ENCODE peak calls at places on chromosomes 2 and 18, in seven cellular contexts. I is uterus, S is fibroblast of lung, E is cardiac muscle cell, T is lower lobe of right lung, W is dorsolateral prefrontal cortex, O is OCI-LY7. L is an unnamed sample.

GRCh38 chr2:18455256-18455862 is 105.1 kb downstream of the RDH14 start:
- DNase-seq in I (no peak), S (peak; percentile 84), E (peak; percentile 70), T (no peak), W (no peak), O (no peak), L (no peak)

GRCh38 chr18:75127143-75128021 is 81.6 kb downstream of the PTGR3 start:
- DNase-seq in I (no peak), S (peak; percentile 8), E (no peak), T (no peak), W (no peak), O (no peak), L (no peak)

GRCh38 chr2:219492575-219492974 is 6.1 kb upstream of the GMPPA start:
- DNase-seq in I (no peak), S (no peak), E (no peak), T (no peak), W (no peak), O (no peak), L (no peak)

GRCh38 chr2:241666627-241667400 is 19.8 kb downstream of the DTYMK start:
- DNase-seq in I (no peak), S (peak; percentile 68), E (peak; percentile 20), T (no peak), W (no peak), O (no peak), L (no peak)

GRCh38 chr2:133139847-133140533 is 428.3 kb downstream of the NCKAP5 start:
- DNase-seq in I (no peak), S (no peak), E (no peak), T (no peak), W (no peak), O (no peak), L (peak; percentile 27)

GRCh38 chr18:73774836-73775509 is 372.7 kb downstream of the FBXO15 start:
- DNase-seq in I (peak; percentile 23), S (no peak), E (no peak), T (no peak), W (no peak), O (no peak), L (no peak)

GRCh38 chr2:173037245-173038106 is 38.2 kb upstream of the MAP3K20 start:
- DNase-seq in I (peak; percentile 34), S (peak; percentile 17), E (peak; percentile 83), T (no peak), W (no peak), O (no peak), L (no peak)

GRCh38 chr2:109384308-109385271 is 229.2 kb downstream of the SEPTIN10 start:
- DNase-seq in I (peak; percentile 12), S (no peak), E (no peak), T (no peak), W (no peak), O (no peak), L (no peak)

GRCh38 chr2:229714736-229715541 is 584 bp upstream of the DNER start:
- DNase-seq in I (peak; percentile 22), S (peak; percentile 72), E (peak; percentile 78), T (peak; percentile 68), W (peak; percentile 47), O (no peak), L (no peak)

GRCh38 chr2:189370719-189371118 is 70.6 kb upstream of the WDR75 start:
- DNase-seq in I (no peak), S (peak; percentile 81), E (peak; percentile 67), T (no peak), W (no peak), O (no peak), L (no peak)

GRCh38 chr18:53117851-53118250 is 777.9 kb downstream of the DCC start:
- DNase-seq in I (no peak), S (no peak), E (no peak), T (no peak), W (no peak), O (no peak), L (no peak)

GRCh38 chr2:181426687-181427086 is 30.5 kb upstream of the ITGA4 start:
- DNase-seq in I (no peak), S (no peak), E (no peak), T (no peak), W (no peak), O (no peak), L (no peak)

GRCh38 chr2:176124358-176125214 is 2.1 kb downstream of the HOXD9 start:
- DNase-seq in I (peak; percentile 35), S (no peak), E (no peak), T (no peak), W (no peak), O (no peak), L (no peak)

GRCh38 chr18:56146565-56146964 is 491.8 kb downstream of the TXNL1 start:
- DNase-seq in I (no peak), S (peak; percentile 51), E (no peak), T (no peak), W (no peak), O (no peak), L (no peak)

GRCh38 chr2:100285691-100286090 is 36.6 kb downstream of the LONRF2 start:
- DNase-seq in I (peak; percentile 63), S (peak; percentile 93), E (peak; percentile 75), T (no peak), W (no peak), O (no peak), L (no peak)

GRCh38 chr2:19120941-19121750 is 237.3 kb downstream of the OSR1 start:
- DNase-seq in I (no peak), S (peak; percentile 92), E (peak; percentile 93), T (no peak), W (no peak), O (no peak), L (no peak)

GRCh38 chr2:152694161-152694661 is 23.1 kb downstream of the PRPF40A start:
- DNase-seq in I (no peak), S (peak; percentile 90), E (peak; percentile 60), T (no peak), W (no peak), O (peak; percentile 3), L (no peak)

GRCh38 chr2:174004900-174005605 is 39.9 kb upstream of the SP3 start:
- DNase-seq in I (peak; percentile 46), S (peak; percentile 91), E (peak; percentile 84), T (no peak), W (no peak), O (no peak), L (no peak)

GRCh38 chr2:50672286-50672685 is 359.6 kb downstream of the NRXN1 start:
- DNase-seq in I (no peak), S (peak; percentile 36), E (no peak), T (no peak), W (no peak), O (no peak), L (no peak)

GRCh38 chr18:74457043-74457742 is at the start of gene DIPK1C:
- DNase-seq in I (no peak), S (no peak), E (no peak), T (no peak), W (no peak), O (no peak), L (no peak)

DNA sequence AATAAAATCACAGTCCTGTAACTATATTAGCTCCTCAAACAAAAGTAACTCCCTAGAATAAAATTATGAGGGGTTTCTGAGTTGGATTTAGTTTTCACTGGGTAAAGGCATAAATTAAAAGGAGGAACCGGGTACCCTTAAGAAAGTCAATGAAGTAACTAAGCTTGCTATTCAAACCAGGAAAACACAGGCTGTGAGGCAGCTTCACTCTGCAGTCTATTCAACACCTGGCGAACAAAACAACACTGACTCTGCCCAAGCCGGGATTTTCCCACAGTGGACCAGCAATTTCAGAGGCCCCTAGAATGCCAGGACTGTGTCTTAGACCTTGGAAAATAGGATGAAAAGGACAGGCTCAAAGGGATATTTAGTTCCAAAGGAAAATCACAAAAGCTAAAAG is 24.6 kb upstream of the CREB1 start:
- DNase-seq in I (no peak), S (no peak), E (no peak), T (no peak), W (no peak), O (no peak), L (no peak)
- H3K27ac ChIP-seq in I (peak overlapping the region; percentile 34), S (peak overlapping the region; percentile 65), E (peak overlapping the region; percentile 59), T (peak overlapping the region; percentile 24), W (no peak overlapping the region), O (no peak overlapping the region), L (no peak overlapping the region)

DNA sequence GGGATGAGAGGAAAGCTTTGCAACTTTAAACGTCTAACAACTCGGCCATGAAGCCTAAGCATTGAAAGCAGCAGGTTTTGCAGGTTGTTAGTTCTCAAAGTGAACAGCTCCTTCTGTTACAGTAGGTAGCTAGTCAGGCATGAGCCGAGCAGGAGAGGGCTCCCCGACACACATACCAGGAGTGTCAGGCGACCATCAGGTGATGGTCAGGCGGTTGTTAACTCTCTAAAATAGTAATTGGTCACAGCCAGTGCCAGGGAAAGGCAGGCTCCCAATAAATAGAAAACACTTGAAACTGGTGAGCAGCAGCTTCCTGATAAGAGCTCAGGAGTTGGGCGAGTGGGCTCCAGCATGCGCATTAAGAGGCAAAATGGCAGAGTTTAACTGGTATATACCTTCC is 53.5 kb upstream of the DAPL1 start:
- DNase-seq in I (no peak), S (no peak), E (no peak), T (no peak), W (no peak), O (no peak), L (no peak)
- H3K27ac ChIP-seq in I (no peak overlapping the region), S (no peak overlapping the region), E (no peak overlapping the region), T (no peak overlapping the region), W (no peak overlapping the region), O (no peak overlapping the region), L (no peak overlapping the region)

DNA sequence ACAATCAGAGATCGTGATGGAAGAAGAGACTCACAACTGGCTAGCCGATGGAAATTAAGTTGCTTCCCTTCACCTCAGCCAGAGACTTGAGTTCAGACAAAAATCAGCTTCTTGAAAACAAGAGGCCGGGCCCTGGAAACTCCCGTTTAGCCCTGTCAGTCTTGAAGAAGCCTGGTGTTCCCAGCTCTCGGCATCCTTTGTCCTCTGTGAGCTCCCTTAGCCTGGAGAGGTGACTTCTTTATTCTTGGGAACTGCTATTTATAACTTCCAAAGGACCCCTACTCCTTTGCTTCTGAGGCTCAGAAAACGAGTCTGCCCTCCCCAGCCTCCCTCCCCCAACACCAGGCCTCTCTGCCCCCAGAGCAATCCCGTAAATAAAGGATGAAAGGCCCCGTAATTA is 282.7 kb downstream of the MYCN start:
- DNase-seq in I (no peak), S (no peak), E (no peak), T (no peak), W (no peak), O (no peak), L (no peak)
- H3K27ac ChIP-seq in I (no peak overlapping the region), S (no peak overlapping the region), E (no peak overlapping the region), T (no peak overlapping the region), W (no peak overlapping the region), O (no peak overlapping the region), L (no peak overlapping the region)

DNA sequence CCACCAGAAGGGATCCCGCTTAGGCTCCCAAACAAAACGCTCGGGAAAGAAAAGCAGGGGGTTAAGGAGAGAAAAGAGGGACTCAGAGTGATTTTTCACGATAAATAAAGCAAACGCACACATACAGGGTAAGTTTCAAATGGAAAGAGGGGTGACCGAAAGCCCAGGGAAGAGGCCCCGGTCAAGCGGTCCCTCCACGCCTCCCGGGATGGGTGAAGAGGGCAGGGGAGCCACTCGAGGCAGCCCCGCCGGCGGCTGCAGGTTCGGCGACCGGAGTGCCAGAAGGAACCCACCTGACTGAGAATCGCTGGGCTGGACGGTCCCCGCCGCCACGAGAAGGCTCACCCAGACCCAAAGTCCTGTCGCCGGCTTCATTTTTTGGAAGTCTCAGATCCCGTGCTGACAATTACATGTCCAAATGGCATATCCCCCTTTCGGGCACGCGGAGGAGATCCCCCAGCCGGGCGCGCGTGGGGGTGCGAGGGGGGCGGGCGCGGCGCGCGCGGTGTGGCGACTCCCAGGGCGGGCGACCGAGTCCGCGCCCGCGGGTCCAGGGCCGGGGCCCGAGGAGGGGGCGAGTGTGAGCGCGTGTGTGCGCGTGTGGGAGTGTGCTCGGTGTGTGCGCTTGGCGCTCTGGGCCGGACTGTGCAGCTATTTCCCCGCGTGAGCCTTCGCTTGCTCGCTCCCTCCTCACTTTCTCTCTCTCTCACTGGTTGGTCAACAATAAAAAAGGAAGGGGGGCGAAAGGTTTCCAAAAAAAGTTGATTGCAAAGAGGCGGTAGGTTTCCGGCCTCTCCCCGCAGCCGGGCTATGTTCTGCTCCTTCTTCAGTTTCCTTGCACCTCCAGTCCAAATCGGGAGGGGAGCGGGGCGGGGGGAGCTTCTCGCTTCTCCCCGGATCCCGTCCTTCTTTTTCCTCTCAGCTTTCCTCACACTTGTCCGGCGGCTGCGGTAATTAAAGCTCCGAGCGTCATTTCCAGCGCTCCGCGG is at the start of gene ERBB4:
- DNase-seq in I (no peak), S (no peak), E (peak; percentile 18), T (peak; percentile 66), W (peak; percentile 49), O (no peak), L (no peak)
- H3K27ac ChIP-seq in I (no peak within 1 kb of the TSS), S (no peak within 1 kb of the TSS), E (peak within 1 kb of the TSS; percentile 56), T (peak within 1 kb of the TSS; percentile 59), W (peak within 1 kb of the TSS; percentile 73), O (no peak within 1 kb of the TSS), L (no peak within 1 kb of the TSS)